ENCODE peak calls at places on chromosome X, in nine cellular contexts. One of them, this sample, is unnamed.

GRCh38 chrX:124346064-124346876 is at the start of gene SH2D1A:
- DNase-seq in psoas muscle: no peak
- DNase-seq in choroid plexus epithelial cell: no peak
- DNase-seq in uterus: no peak
- DNase-seq in cardiac muscle cell: no peak
- DNase-seq in CD14-positive monocyte: no peak
- DNase-seq in HFFc6: no peak
- DNase-seq in fibroblast of lung: no peak
- DNase-seq in pancreas: no peak
- DNase-seq in this sample: no peak

GRCh38 chrX:110394653-110395052 is 36.0 kb downstream of the RTL9 start:
- DNase-seq in HFFc6: peak
- DNase-seq in CD14-positive monocyte: no peak
- DNase-seq in fibroblast of lung: peak
- DNase-seq in cardiac muscle cell: peak
- DNase-seq in choroid plexus epithelial cell: peak
- DNase-seq in uterus: no peak
- DNase-seq in pancreas: no peak
- DNase-seq in psoas muscle: no peak
- DNase-seq in this sample: no peak

GRCh38 chrX:103253608-103254007 is 1.3 kb downstream of the TCEAL8 start:
- DNase-seq in CD14-positive monocyte: no peak
- DNase-seq in cardiac muscle cell: peak
- DNase-seq in HFFc6: no peak
- DNase-seq in pancreas: no peak
- DNase-seq in psoas muscle: no peak
- DNase-seq in fibroblast of lung: peak
- DNase-seq in choroid plexus epithelial cell: peak
- DNase-seq in uterus: no peak
- DNase-seq in this sample: no peak

GRCh38 chrX:123742440-123742839 is 9.6 kb upstream of the THOC2 start:
- DNase-seq in CD14-positive monocyte: no peak
- DNase-seq in uterus: no peak
- DNase-seq in cardiac muscle cell: no peak
- DNase-seq in pancreas: no peak
- DNase-seq in fibroblast of lung: no peak
- DNase-seq in psoas muscle: no peak
- DNase-seq in HFFc6: no peak
- DNase-seq in choroid plexus epithelial cell: no peak
- DNase-seq in this sample: no peak

GRCh38 chrX:117996408-117996807 is 120.2 kb downstream of the KLHL13 start:
- DNase-seq in uterus: no peak
- DNase-seq in HFFc6: no peak
- DNase-seq in pancreas: no peak
- DNase-seq in CD14-positive monocyte: no peak
- DNase-seq in choroid plexus epithelial cell: no peak
- DNase-seq in psoas muscle: no peak
- DNase-seq in fibroblast of lung: no peak
- DNase-seq in cardiac muscle cell: no peak
- DNase-seq in this sample: no peak

GRCh38 chrX:56920338-56920997 is 74.9 kb downstream of the SPIN3 start:
- DNase-seq in psoas muscle: no peak
- DNase-seq in CD14-positive monocyte: no peak
- DNase-seq in HFFc6: no peak
- DNase-seq in fibroblast of lung: no peak
- DNase-seq in choroid plexus epithelial cell: no peak
- DNase-seq in uterus: no peak
- DNase-seq in pancreas: no peak
- DNase-seq in cardiac muscle cell: no peak
- DNase-seq in this sample: no peak

GRCh38 chrX:17846045-17846444 is 15.1 kb downstream of the RAI2 start:
- DNase-seq in pancreas: no peak
- DNase-seq in CD14-positive monocyte: no peak
- DNase-seq in uterus: no peak
- DNase-seq in cardiac muscle cell: no peak
- DNase-seq in psoas muscle: no peak
- DNase-seq in HFFc6: no peak
- DNase-seq in choroid plexus epithelial cell: no peak
- DNase-seq in fibroblast of lung: no peak
- DNase-seq in this sample: no peak

GRCh38 chrX:154761977-154762528 is 611 bp upstream of the DKC1 start:
- DNase-seq in psoas muscle: no peak
- DNase-seq in cardiac muscle cell: no peak
- DNase-seq in uterus: no peak
- DNase-seq in CD14-positive monocyte: no peak
- DNase-seq in HFFc6: no peak
- DNase-seq in fibroblast of lung: no peak
- DNase-seq in pancreas: no peak
- DNase-seq in choroid plexus epithelial cell: no peak
- DNase-seq in this sample: no peak

GRCh38 chrX:8629871-8630270 is 102.1 kb downstream of the ANOS1 start:
- DNase-seq in fibroblast of lung: no peak
- DNase-seq in choroid plexus epithelial cell: peak
- DNase-seq in cardiac muscle cell: peak
- DNase-seq in psoas muscle: no peak
- DNase-seq in CD14-positive monocyte: no peak
- DNase-seq in HFFc6: no peak
- DNase-seq in pancreas: no peak
- DNase-seq in uterus: no peak
- DNase-seq in this sample: no peak

GRCh38 chrX:40437348-40437747 is 143.4 kb upstream of the ATP6AP2 start:
- DNase-seq in HFFc6: no peak
- DNase-seq in cardiac muscle cell: no peak
- DNase-seq in psoas muscle: no peak
- DNase-seq in pancreas: no peak
- DNase-seq in fibroblast of lung: no peak
- DNase-seq in CD14-positive monocyte: no peak
- DNase-seq in uterus: no peak
- DNase-seq in choroid plexus epithelial cell: no peak
- DNase-seq in this sample: no peak

GRCh38 chrX:65035451-65035779 is 59.2 kb upstream of the ZC4H2 start:
- DNase-seq in pancreas: peak
- DNase-seq in cardiac muscle cell: peak
- DNase-seq in psoas muscle: peak
- DNase-seq in choroid plexus epithelial cell: no peak
- DNase-seq in fibroblast of lung: peak
- DNase-seq in uterus: peak
- DNase-seq in HFFc6: peak
- DNase-seq in CD14-positive monocyte: no peak
- DNase-seq in this sample: no peak

GRCh38 chrX:65034292-65034640 is 58.0 kb upstream of the ZC4H2 start:
- DNase-seq in psoas muscle: no peak
- DNase-seq in CD14-positive monocyte: no peak
- DNase-seq in uterus: no peak
- DNase-seq in fibroblast of lung: no peak
- DNase-seq in pancreas: no peak
- DNase-seq in choroid plexus epithelial cell: no peak
- DNase-seq in cardiac muscle cell: no peak
- DNase-seq in HFFc6: no peak
- DNase-seq in this sample: no peak

GRCh38 chrX:65034641-65035450 is 58.6 kb upstream of the ZC4H2 start:
- DNase-seq in HFFc6: peak
- DNase-seq in pancreas: peak
- DNase-seq in uterus: peak
- DNase-seq in fibroblast of lung: peak
- DNase-seq in CD14-positive monocyte: no peak
- DNase-seq in choroid plexus epithelial cell: peak
- DNase-seq in psoas muscle: peak
- DNase-seq in cardiac muscle cell: peak
- DNase-seq in this sample: peak
- TF ChIP-seq CTCF in HFFc6: peak
- TF ChIP-seq CTCF in pancreas: peak
- TF ChIP-seq CTCF in uterus: peak
- TF ChIP-seq CTCF in fibroblast of lung: peak
- TF ChIP-seq CTCF in CD14-positive monocyte: no peak
- TF ChIP-seq CTCF in choroid plexus epithelial cell: peak
- TF ChIP-seq CTCF in psoas muscle: no peak
- TF ChIP-seq CTCF in cardiac muscle cell: peak
- TF ChIP-seq CTCF in this sample: peak

GRCh38 chrX:38327775-38328081 is 419 bp upstream of the RPGR start:
- DNase-seq in choroid plexus epithelial cell: no peak
- DNase-seq in cardiac muscle cell: no peak
- DNase-seq in psoas muscle: no peak
- DNase-seq in uterus: no peak
- DNase-seq in HFFc6: no peak
- DNase-seq in pancreas: no peak
- DNase-seq in CD14-positive monocyte: no peak
- DNase-seq in fibroblast of lung: no peak
- DNase-seq in this sample: no peak
- TF ChIP-seq CTCF in choroid plexus epithelial cell: no peak
- TF ChIP-seq CTCF in cardiac muscle cell: no peak
- TF ChIP-seq CTCF in psoas muscle: no peak
- TF ChIP-seq CTCF in uterus: no peak
- TF ChIP-seq CTCF in HFFc6: no peak
- TF ChIP-seq CTCF in pancreas: no peak
- TF ChIP-seq CTCF in CD14-positive monocyte: peak
- TF ChIP-seq CTCF in fibroblast of lung: no peak
- TF ChIP-seq CTCF in this sample: no peak

GRCh38 chrX:132488819-132489255 is at the start of gene MBNL3:
- DNase-seq in HFFc6: peak
- DNase-seq in uterus: no peak
- DNase-seq in fibroblast of lung: peak
- DNase-seq in choroid plexus epithelial cell: peak
- DNase-seq in cardiac muscle cell: peak
- DNase-seq in CD14-positive monocyte: peak
- DNase-seq in pancreas: peak
- DNase-seq in psoas muscle: peak
- DNase-seq in this sample: peak
- TF ChIP-seq CTCF in HFFc6: no peak
- TF ChIP-seq CTCF in uterus: no peak
- TF ChIP-seq CTCF in fibroblast of lung: no peak
- TF ChIP-seq CTCF in choroid plexus epithelial cell: no peak
- TF ChIP-seq CTCF in cardiac muscle cell: no peak
- TF ChIP-seq CTCF in CD14-positive monocyte: no peak
- TF ChIP-seq CTCF in pancreas: no peak
- TF ChIP-seq CTCF in psoas muscle: no peak
- TF ChIP-seq CTCF in this sample: peak

GRCh38 chrX:28590394-28590793 is 3.1 kb downstream of the IL1RAPL1 start:
- DNase-seq in fibroblast of lung: peak
- DNase-seq in uterus: no peak
- DNase-seq in HFFc6: no peak
- DNase-seq in cardiac muscle cell: peak
- DNase-seq in pancreas: no peak
- DNase-seq in CD14-positive monocyte: no peak
- DNase-seq in choroid plexus epithelial cell: peak
- DNase-seq in psoas muscle: no peak
- DNase-seq in this sample: no peak
- TF ChIP-seq CTCF in fibroblast of lung: no peak
- TF ChIP-seq CTCF in uterus: no peak
- TF ChIP-seq CTCF in HFFc6: no peak
- TF ChIP-seq CTCF in cardiac muscle cell: peak
- TF ChIP-seq CTCF in pancreas: no peak
- TF ChIP-seq CTCF in CD14-positive monocyte: no peak
- TF ChIP-seq CTCF in choroid plexus epithelial cell: peak
- TF ChIP-seq CTCF in psoas muscle: no peak
- TF ChIP-seq CTCF in this sample: peak

GRCh38 chrX:111680988-111681779 is at the start of gene ALG13:
- DNase-seq in HFFc6: peak
- DNase-seq in pancreas: peak
- DNase-seq in CD14-positive monocyte: peak
- DNase-seq in choroid plexus epithelial cell: peak
- DNase-seq in uterus: peak
- DNase-seq in cardiac muscle cell: peak
- DNase-seq in psoas muscle: peak
- DNase-seq in fibroblast of lung: peak
- DNase-seq in this sample: peak
- TF ChIP-seq CTCF in HFFc6: peak
- TF ChIP-seq CTCF in pancreas: peak
- TF ChIP-seq CTCF in CD14-positive monocyte: peak
- TF ChIP-seq CTCF in choroid plexus epithelial cell: peak
- TF ChIP-seq CTCF in uterus: peak
- TF ChIP-seq CTCF in cardiac muscle cell: peak
- TF ChIP-seq CTCF in psoas muscle: peak
- TF ChIP-seq CTCF in fibroblast of lung: peak
- TF ChIP-seq CTCF in this sample: peak

GRCh38 chrX:150257348-150258175 is 105.6 kb upstream of the MAMLD1 start:
- DNase-seq in CD14-positive monocyte: no peak
- DNase-seq in uterus: no peak
- DNase-seq in fibroblast of lung: no peak
- DNase-seq in pancreas: no peak
- DNase-seq in psoas muscle: no peak
- DNase-seq in cardiac muscle cell: no peak
- DNase-seq in choroid plexus epithelial cell: no peak
- DNase-seq in HFFc6: no peak
- DNase-seq in this sample: peak

GRCh38 chrX:150258176-150258425 is 105.0 kb upstream of the MAMLD1 start:
- DNase-seq in uterus: no peak
- DNase-seq in cardiac muscle cell: no peak
- DNase-seq in HFFc6: no peak
- DNase-seq in fibroblast of lung: no peak
- DNase-seq in psoas muscle: no peak
- DNase-seq in choroid plexus epithelial cell: no peak
- DNase-seq in CD14-positive monocyte: no peak
- DNase-seq in pancreas: no peak
- DNase-seq in this sample: peak

GRCh38 chrX:150255441-150256296 is 107.4 kb upstream of the MAMLD1 start:
- DNase-seq in uterus: no peak
- DNase-seq in CD14-positive monocyte: no peak
- DNase-seq in cardiac muscle cell: no peak
- DNase-seq in pancreas: no peak
- DNase-seq in HFFc6: no peak
- DNase-seq in fibroblast of lung: no peak
- DNase-seq in choroid plexus epithelial cell: no peak
- DNase-seq in psoas muscle: no peak
- DNase-seq in this sample: peak

GRCh38 chrX:150256297-150256650 is 106.8 kb upstream of the MAMLD1 start:
- DNase-seq in CD14-positive monocyte: no peak
- DNase-seq in psoas muscle: no peak
- DNase-seq in cardiac muscle cell: no peak
- DNase-seq in pancreas: no peak
- DNase-seq in HFFc6: no peak
- DNase-seq in uterus: no peak
- DNase-seq in fibroblast of lung: no peak
- DNase-seq in choroid plexus epithelial cell: no peak
- DNase-seq in this sample: no peak

GRCh38 chrX:150258463-150259430 is 104.4 kb upstream of the MAMLD1 start:
- DNase-seq in psoas muscle: no peak
- DNase-seq in choroid plexus epithelial cell: peak
- DNase-seq in pancreas: no peak
- DNase-seq in cardiac muscle cell: no peak
- DNase-seq in HFFc6: no peak
- DNase-seq in CD14-positive monocyte: no peak
- DNase-seq in fibroblast of lung: peak
- DNase-seq in uterus: no peak
- DNase-seq in this sample: peak
- TF ChIP-seq CTCF in psoas muscle: no peak
- TF ChIP-seq CTCF in choroid plexus epithelial cell: no peak
- TF ChIP-seq CTCF in pancreas: no peak
- TF ChIP-seq CTCF in cardiac muscle cell: no peak
- TF ChIP-seq CTCF in HFFc6: no peak
- TF ChIP-seq CTCF in CD14-positive monocyte: no peak
- TF ChIP-seq CTCF in fibroblast of lung: no peak
- TF ChIP-seq CTCF in uterus: no peak
- TF ChIP-seq CTCF in this sample: no peak